ENCODE peak calls at places on chromosomes 3 and 15, in nine cellular contexts. One of them, this sample, is unnamed.

GRCh38 chr3:127738192-127738840 is 65.6 kb downstream of the ABTB1 start:
- DNase-seq in thyroid gland: no peak
- DNase-seq in MCF 10A: peak
- DNase-seq in foreskin fibroblast: no peak
- DNase-seq in WTC11: no peak
- DNase-seq in endothelial cell: no peak
- DNase-seq in CD4-positive, alpha-beta T cell: no peak
- DNase-seq in BE2C: no peak
- DNase-seq in dorsolateral prefrontal cortex: no peak
- DNase-seq in this sample: no peak

GRCh38 chr15:67130673-67131601 is 65.5 kb downstream of the SMAD3 start:
- DNase-seq in MCF 10A: peak
- DNase-seq in BE2C: no peak
- DNase-seq in CD4-positive, alpha-beta T cell: no peak
- DNase-seq in foreskin fibroblast: no peak
- DNase-seq in thyroid gland: peak
- DNase-seq in dorsolateral prefrontal cortex: no peak
- DNase-seq in WTC11: no peak
- DNase-seq in endothelial cell: no peak
- DNase-seq in this sample: no peak

GRCh38 chr3:13821156-13821555 is 58.7 kb downstream of the WNT7A start:
- DNase-seq in CD4-positive, alpha-beta T cell: no peak
- DNase-seq in MCF 10A: no peak
- DNase-seq in thyroid gland: no peak
- DNase-seq in foreskin fibroblast: no peak
- DNase-seq in WTC11: no peak
- DNase-seq in endothelial cell: no peak
- DNase-seq in dorsolateral prefrontal cortex: no peak
- DNase-seq in BE2C: no peak
- DNase-seq in this sample: no peak

GRCh38 chr3:47365213-47366153 is 15.3 kb upstream of the PTPN23 start:
- DNase-seq in BE2C: no peak
- DNase-seq in CD4-positive, alpha-beta T cell: no peak
- DNase-seq in WTC11: no peak
- DNase-seq in dorsolateral prefrontal cortex: peak
- DNase-seq in endothelial cell: no peak
- DNase-seq in foreskin fibroblast: peak
- DNase-seq in thyroid gland: no peak
- DNase-seq in MCF 10A: peak
- DNase-seq in this sample: no peak

GRCh38 chr15:48671381-48672022 is 26.0 kb upstream of the FBN1 start:
- DNase-seq in endothelial cell: no peak
- DNase-seq in foreskin fibroblast: peak
- DNase-seq in CD4-positive, alpha-beta T cell: no peak
- DNase-seq in BE2C: no peak
- DNase-seq in MCF 10A: peak
- DNase-seq in dorsolateral prefrontal cortex: no peak
- DNase-seq in WTC11: no peak
- DNase-seq in thyroid gland: peak
- DNase-seq in this sample: no peak

GRCh38 chr15:22887157-22887951 is 48.9 kb downstream of the NIPA2 start:
- DNase-seq in BE2C: peak
- DNase-seq in thyroid gland: no peak
- DNase-seq in CD4-positive, alpha-beta T cell: no peak
- DNase-seq in MCF 10A: peak
- DNase-seq in foreskin fibroblast: peak
- DNase-seq in endothelial cell: no peak
- DNase-seq in dorsolateral prefrontal cortex: peak
- DNase-seq in WTC11: no peak
- DNase-seq in this sample: no peak

GRCh38 chr3:15315003-15315402 is 17.4 kb downstream of the SH3BP5 start:
- DNase-seq in foreskin fibroblast: no peak
- DNase-seq in MCF 10A: no peak
- DNase-seq in dorsolateral prefrontal cortex: no peak
- DNase-seq in WTC11: no peak
- DNase-seq in endothelial cell: no peak
- DNase-seq in thyroid gland: no peak
- DNase-seq in CD4-positive, alpha-beta T cell: no peak
- DNase-seq in BE2C: no peak
- DNase-seq in this sample: no peak

GRCh38 chr3:71728632-71729342 is 3.6 kb upstream of the EIF4E3 start:
- DNase-seq in CD4-positive, alpha-beta T cell: no peak
- DNase-seq in MCF 10A: no peak
- DNase-seq in dorsolateral prefrontal cortex: peak
- DNase-seq in BE2C: peak
- DNase-seq in thyroid gland: no peak
- DNase-seq in WTC11: peak
- DNase-seq in foreskin fibroblast: no peak
- DNase-seq in endothelial cell: peak
- DNase-seq in this sample: no peak

GRCh38 chr15:56916825-56917477 is 1.5 kb upstream of the TCF12 start:
- DNase-seq in thyroid gland: no peak
- DNase-seq in dorsolateral prefrontal cortex: no peak
- DNase-seq in MCF 10A: no peak
- DNase-seq in endothelial cell: no peak
- DNase-seq in BE2C: no peak
- DNase-seq in CD4-positive, alpha-beta T cell: no peak
- DNase-seq in WTC11: no peak
- DNase-seq in foreskin fibroblast: no peak
- DNase-seq in this sample: no peak

GRCh38 chr3:52892625-52893311 is 4.6 kb downstream of the STIMATE start:
- DNase-seq in WTC11: no peak
- DNase-seq in foreskin fibroblast: peak
- DNase-seq in endothelial cell: no peak
- DNase-seq in dorsolateral prefrontal cortex: no peak
- DNase-seq in MCF 10A: no peak
- DNase-seq in CD4-positive, alpha-beta T cell: peak
- DNase-seq in thyroid gland: no peak
- DNase-seq in BE2C: no peak
- DNase-seq in this sample: no peak

GRCh38 chr15:61701455-61701854 is 358.8 kb downstream of the VPS13C start:
- DNase-seq in dorsolateral prefrontal cortex: no peak
- DNase-seq in WTC11: no peak
- DNase-seq in foreskin fibroblast: no peak
- DNase-seq in BE2C: no peak
- DNase-seq in CD4-positive, alpha-beta T cell: no peak
- DNase-seq in thyroid gland: no peak
- DNase-seq in MCF 10A: no peak
- DNase-seq in endothelial cell: no peak
- DNase-seq in this sample: no peak

GRCh38 chr15:44289352-44289790 is 852 bp downstream of the GOLM2 start:
- DNase-seq in dorsolateral prefrontal cortex: no peak
- DNase-seq in foreskin fibroblast: no peak
- DNase-seq in thyroid gland: no peak
- DNase-seq in BE2C: no peak
- DNase-seq in MCF 10A: no peak
- DNase-seq in CD4-positive, alpha-beta T cell: no peak
- DNase-seq in WTC11: no peak
- DNase-seq in endothelial cell: no peak
- DNase-seq in this sample: no peak

GRCh38 chr3:146283796-146284485 is 33.0 kb upstream of the PLSCR4 start:
- DNase-seq in dorsolateral prefrontal cortex: no peak
- DNase-seq in BE2C: no peak
- DNase-seq in CD4-positive, alpha-beta T cell: no peak
- DNase-seq in foreskin fibroblast: no peak
- DNase-seq in thyroid gland: no peak
- DNase-seq in endothelial cell: no peak
- DNase-seq in MCF 10A: no peak
- DNase-seq in WTC11: no peak
- DNase-seq in this sample: no peak

GRCh38 chr3:155701882-155702465 is 42.9 kb downstream of the PLCH1 start:
- DNase-seq in CD4-positive, alpha-beta T cell: no peak
- DNase-seq in BE2C: no peak
- DNase-seq in foreskin fibroblast: peak
- DNase-seq in thyroid gland: no peak
- DNase-seq in MCF 10A: peak
- DNase-seq in WTC11: no peak
- DNase-seq in dorsolateral prefrontal cortex: no peak
- DNase-seq in endothelial cell: no peak
- DNase-seq in this sample: peak

GRCh38 chr3:141243295-141243707 is 11.7 kb downstream of the PXYLP1 start:
- DNase-seq in BE2C: peak
- DNase-seq in dorsolateral prefrontal cortex: peak
- DNase-seq in WTC11: no peak
- DNase-seq in CD4-positive, alpha-beta T cell: peak
- DNase-seq in endothelial cell: no peak
- DNase-seq in thyroid gland: no peak
- DNase-seq in MCF 10A: peak
- DNase-seq in foreskin fibroblast: no peak
- DNase-seq in this sample: no peak

GRCh38 chr3:85737846-85738245 is 779.1 kb downstream of the CADM2 start:
- DNase-seq in thyroid gland: no peak
- DNase-seq in dorsolateral prefrontal cortex: no peak
- DNase-seq in WTC11: no peak
- DNase-seq in foreskin fibroblast: no peak
- DNase-seq in BE2C: no peak
- DNase-seq in CD4-positive, alpha-beta T cell: no peak
- DNase-seq in MCF 10A: no peak
- DNase-seq in endothelial cell: no peak
- DNase-seq in this sample: no peak

GRCh38 chr3:127606086-127606805 is 8.0 kb downstream of the MCM2 start:
- DNase-seq in MCF 10A: no peak
- DNase-seq in CD4-positive, alpha-beta T cell: no peak
- DNase-seq in dorsolateral prefrontal cortex: no peak
- DNase-seq in WTC11: no peak
- DNase-seq in endothelial cell: no peak
- DNase-seq in foreskin fibroblast: no peak
- DNase-seq in BE2C: no peak
- DNase-seq in thyroid gland: no peak
- DNase-seq in this sample: no peak

GRCh38 chr3:24145981-24146822 is 201.1 kb downstream of the NR1D2 start:
- DNase-seq in CD4-positive, alpha-beta T cell: no peak
- DNase-seq in dorsolateral prefrontal cortex: no peak
- DNase-seq in endothelial cell: no peak
- DNase-seq in MCF 10A: peak
- DNase-seq in WTC11: no peak
- DNase-seq in foreskin fibroblast: peak
- DNase-seq in thyroid gland: no peak
- DNase-seq in BE2C: no peak
- DNase-seq in this sample: no peak

GRCh38 chr15:75030424-75030823 is 7.0 kb downstream of the PPCDC start:
- DNase-seq in thyroid gland: no peak
- DNase-seq in CD4-positive, alpha-beta T cell: no peak
- DNase-seq in endothelial cell: no peak
- DNase-seq in MCF 10A: no peak
- DNase-seq in BE2C: no peak
- DNase-seq in WTC11: no peak
- DNase-seq in foreskin fibroblast: no peak
- DNase-seq in dorsolateral prefrontal cortex: no peak
- DNase-seq in this sample: no peak

GRCh38 chr3:58604031-58604430 is 26.8 kb upstream of the FAM107A start:
- DNase-seq in thyroid gland: no peak
- DNase-seq in BE2C: no peak
- DNase-seq in foreskin fibroblast: no peak
- DNase-seq in CD4-positive, alpha-beta T cell: no peak
- DNase-seq in endothelial cell: no peak
- DNase-seq in dorsolateral prefrontal cortex: no peak
- DNase-seq in MCF 10A: no peak
- DNase-seq in WTC11: no peak
- DNase-seq in this sample: no peak

GRCh38 chr3:7226393-7226792 is 365.5 kb downstream of the GRM7 start:
- DNase-seq in CD4-positive, alpha-beta T cell: no peak
- DNase-seq in thyroid gland: no peak
- DNase-seq in dorsolateral prefrontal cortex: no peak
- DNase-seq in BE2C: no peak
- DNase-seq in endothelial cell: no peak
- DNase-seq in MCF 10A: no peak
- DNase-seq in foreskin fibroblast: no peak
- DNase-seq in WTC11: no peak
- DNase-seq in this sample: no peak
- TF ChIP-seq CTCF in CD4-positive, alpha-beta T cell: no peak
- TF ChIP-seq CTCF in thyroid gland: no peak
- TF ChIP-seq CTCF in dorsolateral prefrontal cortex: no peak
- TF ChIP-seq CTCF in BE2C: no peak
- TF ChIP-seq CTCF in endothelial cell: no peak
- TF ChIP-seq CTCF in MCF 10A: no peak
- TF ChIP-seq CTCF in foreskin fibroblast: no peak
- TF ChIP-seq CTCF in WTC11: no peak
- TF ChIP-seq CTCF in this sample: no peak

GRCh38 chr3:12707425-12707824 is 43.5 kb upstream of the RAF1 start:
- DNase-seq in endothelial cell: no peak
- DNase-seq in foreskin fibroblast: peak
- DNase-seq in thyroid gland: no peak
- DNase-seq in BE2C: peak
- DNase-seq in WTC11: no peak
- DNase-seq in dorsolateral prefrontal cortex: no peak
- DNase-seq in MCF 10A: peak
- DNase-seq in CD4-positive, alpha-beta T cell: no peak
- DNase-seq in this sample: no peak
- TF ChIP-seq CTCF in endothelial cell: no peak
- TF ChIP-seq CTCF in foreskin fibroblast: no peak
- TF ChIP-seq CTCF in thyroid gland: no peak
- TF ChIP-seq CTCF in BE2C: no peak
- TF ChIP-seq CTCF in WTC11: no peak
- TF ChIP-seq CTCF in dorsolateral prefrontal cortex: no peak
- TF ChIP-seq CTCF in MCF 10A: no peak
- TF ChIP-seq CTCF in CD4-positive, alpha-beta T cell: no peak
- TF ChIP-seq CTCF in this sample: no peak

GRCh38 chr3:499362-499761 is 302.8 kb downstream of the CHL1 start:
- DNase-seq in dorsolateral prefrontal cortex: no peak
- DNase-seq in foreskin fibroblast: no peak
- DNase-seq in BE2C: no peak
- DNase-seq in MCF 10A: no peak
- DNase-seq in thyroid gland: no peak
- DNase-seq in endothelial cell: no peak
- DNase-seq in WTC11: no peak
- DNase-seq in CD4-positive, alpha-beta T cell: no peak
- DNase-seq in this sample: no peak

DNA sequence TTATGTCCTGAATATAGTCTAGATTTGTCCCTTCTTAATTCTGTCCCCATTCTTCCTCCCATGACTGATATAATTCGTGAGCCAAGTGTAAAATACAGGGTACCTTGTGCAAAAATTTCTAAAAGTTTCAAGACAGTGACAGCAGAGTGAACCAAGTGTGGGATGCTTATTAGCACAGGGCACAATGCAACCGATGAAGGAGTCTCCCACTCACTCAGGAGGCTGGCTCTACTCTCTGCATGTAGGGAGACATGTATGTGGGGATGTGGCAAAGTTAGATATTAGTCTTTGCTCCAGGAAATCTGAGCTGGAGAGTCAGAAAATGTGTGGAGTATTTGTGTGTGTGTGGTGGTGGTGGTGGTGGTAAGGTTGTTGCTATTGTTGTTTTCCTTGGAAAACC is 305.9 kb downstream of the CHL1 start:
- DNase-seq in thyroid gland: no peak
- DNase-seq in CD4-positive, alpha-beta T cell: no peak
- DNase-seq in foreskin fibroblast: no peak
- DNase-seq in BE2C: no peak
- DNase-seq in WTC11: no peak
- DNase-seq in dorsolateral prefrontal cortex: no peak
- DNase-seq in MCF 10A: no peak
- DNase-seq in endothelial cell: no peak
- DNase-seq in this sample: no peak
- TF ChIP-seq CTCF in thyroid gland: no peak
- TF ChIP-seq CTCF in CD4-positive, alpha-beta T cell: no peak
- TF ChIP-seq CTCF in foreskin fibroblast: no peak
- TF ChIP-seq CTCF in BE2C: no peak
- TF ChIP-seq CTCF in WTC11: no peak
- TF ChIP-seq CTCF in dorsolateral prefrontal cortex: no peak
- TF ChIP-seq CTCF in MCF 10A: no peak
- TF ChIP-seq CTCF in endothelial cell: no peak
- TF ChIP-seq CTCF in this sample: no peak

GRCh38 chr15:38453971-38454686 is at the start of gene FAM98B:
- DNase-seq in MCF 10A: peak
- DNase-seq in thyroid gland: peak
- DNase-seq in dorsolateral prefrontal cortex: peak
- DNase-seq in foreskin fibroblast: peak
- DNase-seq in BE2C: peak
- DNase-seq in WTC11: peak
- DNase-seq in endothelial cell: peak
- DNase-seq in CD4-positive, alpha-beta T cell: peak
- DNase-seq in this sample: peak
- TF ChIP-seq CTCF in MCF 10A: no peak
- TF ChIP-seq CTCF in thyroid gland: no peak
- TF ChIP-seq CTCF in dorsolateral prefrontal cortex: peak
- TF ChIP-seq CTCF in foreskin fibroblast: no peak
- TF ChIP-seq CTCF in BE2C: peak
- TF ChIP-seq CTCF in WTC11: no peak
- TF ChIP-seq CTCF in endothelial cell: no peak
- TF ChIP-seq CTCF in CD4-positive, alpha-beta T cell: no peak
- TF ChIP-seq CTCF in this sample: no peak

This sample was measured in D721Med.